ENCODE peak calls at places on chromosomes 4 and X, in nine cellular contexts. W, S, H, F, L, Q, K, E and B are unnamed samples.

GRCh38 chr4:89316931-89317366 is 9.3 kb upstream of the GPRIN3 start:
- DNase-seq in E (no peak), F (peak), H (peak), S (no peak), W (peak), K (no peak), Q (peak), L (peak), B (no peak)

GRCh38 chr4:30854566-30854965 is 134.4 kb downstream of the PCDH7 start:
- DNase-seq in F (peak), K (no peak), W (no peak), H (no peak), Q (no peak), L (peak), S (no peak), E (no peak), B (no peak)

GRCh38 chrX:44261286-44261685 is 82.2 kb downstream of the EFHC2 start:
- DNase-seq in W (no peak), H (no peak), L (no peak), K (no peak), S (no peak), Q (no peak), E (no peak), F (no peak), B (no peak)

GRCh38 chrX:20143539-20143938 is 1.9 kb upstream of the EIF1AX start:
- DNase-seq in W (no peak), Q (no peak), F (no peak), K (no peak), H (no peak), S (no peak), E (no peak), L (no peak), B (no peak)

GRCh38 chrX:69173906-69174305 is 8.7 kb upstream of the PJA1 start:
- DNase-seq in K (no peak), H (no peak), E (no peak), W (no peak), L (no peak), S (no peak), Q (no peak), F (no peak), B (no peak)

GRCh38 chr4:53885668-53886067 is 178.7 kb downstream of the CHIC2 start:
- DNase-seq in Q (no peak), S (no peak), L (no peak), E (no peak), F (no peak), H (no peak), W (no peak), K (no peak), B (no peak)

GRCh38 chrX:39678914-39679313 is 418.8 kb downstream of the BCOR start:
- DNase-seq in L (no peak), E (no peak), K (no peak), F (no peak), Q (no peak), W (no peak), H (no peak), S (no peak), B (no peak)

GRCh38 chrX:129953881-129954280 is 28.6 kb upstream of the BCORL1 start:
- DNase-seq in W (no peak), L (no peak), F (no peak), E (no peak), K (no peak), Q (no peak), H (no peak), S (no peak), B (no peak)

GRCh38 chr4:177453116-177453515 is 10.9 kb upstream of the AGA start:
- DNase-seq in F (no peak), W (no peak), E (no peak), L (no peak), Q (no peak), H (no peak), S (no peak), K (no peak), B (no peak)

GRCh38 chrX:46704767-46705386 is 54.0 kb downstream of the SLC9A7 start:
- DNase-seq in L (peak), H (peak), S (no peak), E (no peak), F (peak), Q (no peak), W (peak), K (no peak), B (no peak)

GRCh38 chrX:153557618-153558017 is 40.2 kb downstream of the ATP2B3 start:
- DNase-seq in F (no peak), L (no peak), H (peak), Q (no peak), S (no peak), K (no peak), W (no peak), E (no peak), B (no peak)

GRCh38 chr4:3721186-3721585 is 45.0 kb upstream of the ADRA2C start:
- DNase-seq in K (no peak), L (no peak), S (no peak), H (no peak), E (no peak), Q (no peak), F (no peak), W (no peak), B (no peak)

GRCh38 chrX:41556958-41557357 is 109.8 kb downstream of the NYX start:
- DNase-seq in S (no peak), Q (no peak), H (no peak), E (no peak), F (peak), W (no peak), L (no peak), K (no peak), B (no peak)

GRCh38 chr4:40838742-40839141 is 89.0 kb downstream of the NSUN7 start:
- DNase-seq in E (no peak), Q (no peak), L (no peak), F (peak), K (no peak), H (peak), W (no peak), S (no peak), B (no peak)

GRCh38 chr4:97942951-97943350 is 200.3 kb downstream of the STPG2 start:
- DNase-seq in L (no peak), S (no peak), F (no peak), Q (no peak), E (no peak), W (no peak), H (no peak), K (no peak), B (no peak)

GRCh38 chr4:38930199-38930598 is 62.6 kb downstream of the FAM114A1 start:
- DNase-seq in F (no peak), W (no peak), L (no peak), H (no peak), K (no peak), Q (no peak), S (no peak), E (no peak), B (no peak)

GRCh38 chrX:12548746-12549145 is 242.5 kb upstream of the PRPS2 start:
- DNase-seq in L (peak), F (peak), E (no peak), Q (peak), S (no peak), K (no peak), W (peak), H (peak), B (no peak)

GRCh38 chrX:46758163-46758955 is 559 bp downstream of the SLC9A7 start:
- DNase-seq in F (peak), K (no peak), Q (no peak), H (peak), S (no peak), W (no peak), L (no peak), E (no peak), B (no peak)

GRCh38 chrX:83160096-83160495 is 348.0 kb upstream of the POU3F4 start:
- DNase-seq in H (no peak), W (no peak), Q (no peak), E (no peak), K (no peak), S (no peak), L (no peak), F (no peak), B (no peak)

GRCh38 chr4:54041916-54042315 is 22.5 kb downstream of the CHIC2 start:
- DNase-seq in Q (no peak), S (no peak), K (no peak), L (no peak), H (no peak), E (no peak), F (no peak), W (no peak), B (no peak)

GRCh38 chr4:134201216-134202098 is at the start of gene PABPC4L:
- DNase-seq in S (peak), K (no peak), L (peak), F (peak), W (peak), Q (peak), E (no peak), H (peak), B (no peak)

GRCh38 chr4:17817027-17817426 is 6.2 kb downstream of the NCAPG start:
- DNase-seq in F (peak), K (no peak), Q (peak), H (peak), E (no peak), S (no peak), L (peak), W (peak), B (no peak)

GRCh38 chr4:150280081-150280950 is 202.1 kb downstream of the DCLK2 start:
- DNase-seq in H (peak), K (no peak), L (peak), E (no peak), Q (peak), F (peak), S (no peak), W (peak), B (no peak)

GRCh38 chr4:165351359-165352130 is 24.1 kb downstream of the MSMO1 start:
- DNase-seq in K (no peak), W (no peak), H (no peak), F (no peak), E (no peak), Q (no peak), L (no peak), S (no peak), B (no peak)

GRCh38 chrX:49308604-49309269 is 5.3 kb downstream of the GAGE10 start:
- DNase-seq in Q (peak), E (no peak), F (peak), H (peak), L (peak), K (no peak), S (no peak), W (peak), B (no peak)

GRCh38 chrX:70808942-70809940 is 99.3 kb downstream of the TEX11 start:
- DNase-seq in Q (no peak), S (no peak), L (no peak), H (no peak), W (no peak), E (no peak), F (no peak), K (no peak), B (no peak)

GRCh38 chr4:22597471-22597870 is 81.6 kb upstream of the ADGRA3 start:
- DNase-seq in K (no peak), L (no peak), F (no peak), E (no peak), Q (no peak), H (no peak), S (no peak), W (no peak), B (no peak)